ENCODE peak calls at places on chromosomes 4 and X, in ten cellular contexts. F is uterus, Y is astrocyte of the spinal cord, D is cardiac fibroblast, L is lung microvascular endothelial cell, T is NCI-H1436, M is SW480, Q is NCI-H524, P is nephron progenitor cell, U is heart right ventricle. V is an unnamed sample.

GRCh38 chr4:127162741-127163140 is 470.0 kb upstream of the INTU start:
- DNase-seq in F (no peak), Y (peak), D (peak), L (no peak), T (no peak), M (no peak), Q (no peak), P (no peak), U (no peak), V (no peak)

GRCh38 chr4:167616471-167616870 is 382.2 kb upstream of the SPOCK3 start:
- DNase-seq in F (no peak), Y (no peak), D (peak), L (no peak), T (no peak), M (no peak), Q (no peak), P (no peak), U (no peak), V (no peak)

GRCh38 chrX:154348114-154348531 is 26.3 kb downstream of the FLNA start:
- DNase-seq in F (peak), Y (no peak), D (peak), L (no peak), T (no peak), M (no peak), Q (no peak), P (no peak), U (no peak), V (no peak)

GRCh38 chr4:114998316-114998715 is 115.1 kb downstream of the NDST4 start:
- DNase-seq in F (no peak), Y (peak), D (no peak), L (no peak), T (no peak), M (no peak), Q (no peak), P (no peak), U (no peak), V (no peak)

GRCh38 chrX:9337056-9337455 is 127.8 kb upstream of the TBL1X start:
- DNase-seq in F (peak), Y (peak), D (peak), L (no peak), T (no peak), M (no peak), Q (no peak), P (no peak), U (no peak), V (no peak)

GRCh38 chr4:44425614-44426208 is 22.9 kb downstream of the KCTD8 start:
- DNase-seq in F (no peak), Y (peak), D (peak), L (peak), T (no peak), M (peak), Q (peak), P (peak), U (no peak), V (no peak)

GRCh38 chr4:178917756-178918155 is 1475.5 kb upstream of the AGA start:
- DNase-seq in F (no peak), Y (no peak), D (no peak), L (no peak), T (no peak), M (no peak), Q (no peak), P (no peak), U (no peak), V (no peak)

GRCh38 chrX:78125148-78125547 is 14.3 kb downstream of the TAF9B start:
- DNase-seq in F (no peak), Y (no peak), D (no peak), L (no peak), T (no peak), M (no peak), Q (no peak), P (no peak), U (no peak), V (no peak)

GRCh38 chr4:85147481-85148076 is 181.1 kb upstream of the WDFY3 start:
- DNase-seq in F (no peak), Y (peak), D (peak), L (peak), T (peak), M (peak), Q (peak), P (peak), U (peak), V (no peak)

GRCh38 chrX:22136711-22137110 is 104.6 kb downstream of the PHEX start:
- DNase-seq in F (no peak), Y (no peak), D (peak), L (no peak), T (no peak), M (no peak), Q (no peak), P (no peak), U (no peak), V (no peak)

GRCh38 chr4:25100156-25100555 is 60.1 kb downstream of the SEPSECS start:
- DNase-seq in F (no peak), Y (no peak), D (no peak), L (no peak), T (no peak), M (peak), Q (no peak), P (no peak), U (no peak), V (no peak)

GRCh38 chr4:15078682-15079642 is 76.7 kb downstream of the CPEB2 start:
- DNase-seq in F (no peak), Y (peak), D (peak), L (no peak), T (no peak), M (no peak), Q (no peak), P (no peak), U (no peak), V (no peak)

GRCh38 chrX:131671714-131672113 is 127.8 kb downstream of the OR13H1 start:
- DNase-seq in F (no peak), Y (no peak), D (no peak), L (no peak), T (no peak), M (no peak), Q (no peak), P (no peak), U (no peak), V (no peak)

GRCh38 chr4:135277116-135277979 is 1075.8 kb upstream of the PABPC4L start:
- DNase-seq in F (no peak), Y (peak), D (peak), L (no peak), T (no peak), M (no peak), Q (no peak), P (no peak), U (no peak), V (no peak)

GRCh38 chr4:78862314-78862737 is 76.9 kb downstream of the PAQR3 start:
- DNase-seq in F (no peak), Y (no peak), D (no peak), L (no peak), T (no peak), M (peak), Q (no peak), P (no peak), U (no peak), V (no peak)

GRCh38 chr4:42761804-42762203 is 104.9 kb upstream of the ATP8A1 start:
- DNase-seq in F (no peak), Y (no peak), D (no peak), L (no peak), T (no peak), M (no peak), Q (no peak), P (no peak), U (no peak), V (no peak)

GRCh38 chrX:154121961-154122360 is 22.1 kb upstream of the OPN1LW start:
- DNase-seq in F (no peak), Y (no peak), D (no peak), L (no peak), T (no peak), M (no peak), Q (no peak), P (no peak), U (no peak), V (no peak)

GRCh38 chr4:150192986-150193385 is 114.7 kb downstream of the DCLK2 start:
- DNase-seq in F (no peak), Y (no peak), D (no peak), L (no peak), T (no peak), M (no peak), Q (no peak), P (no peak), U (no peak), V (no peak)

GRCh38 chr4:52657630-52658501 is 1.2 kb downstream of the USP46 start:
- DNase-seq in F (no peak), Y (peak), D (peak), L (no peak), T (no peak), M (no peak), Q (peak), P (peak), U (no peak), V (no peak)

GRCh38 chr4:39825090-39825489 is 127.2 kb downstream of the UBE2K start:
- DNase-seq in F (no peak), Y (no peak), D (no peak), L (no peak), T (no peak), M (no peak), Q (no peak), P (no peak), U (no peak), V (no peak)

GRCh38 chr4:137378393-137379290 is 153.7 kb downstream of the PCDH18 start:
- DNase-seq in F (no peak), Y (no peak), D (no peak), L (no peak), T (no peak), M (no peak), Q (no peak), P (no peak), U (no peak), V (no peak)

GRCh38 chrX:154751121-154751668 is 318 bp upstream of the GAB3 start:
- DNase-seq in F (no peak), Y (no peak), D (no peak), L (no peak), T (no peak), M (no peak), Q (peak), P (no peak), U (no peak), V (no peak)

GRCh38 chrX:38898261-38898660 is 97.0 kb downstream of the MID1IP1 start:
- DNase-seq in F (no peak), Y (no peak), D (no peak), L (no peak), T (no peak), M (no peak), Q (no peak), P (no peak), U (no peak), V (no peak)

GRCh38 chr4:110514889-110515479 is 39.0 kb downstream of the ENPEP start:
- DNase-seq in F (no peak), Y (peak), D (peak), L (peak), T (no peak), M (peak), Q (no peak), P (no peak), U (no peak), V (no peak)

GRCh38 chr4:90419124-90419711 is 292.0 kb downstream of the CCSER1 start:
- DNase-seq in F (no peak), Y (peak), D (peak), L (peak), T (peak), M (peak), Q (no peak), P (no peak), U (no peak), V (no peak)